ENCODE peak calls at places on chromosomes 7 and 10, in four cellular contexts. One of them, this sample, is unnamed.
A peak's percentile ranks its signal among the peaks of the same experiment; 100 is the strongest.

GRCh38 chr10:10663587-10663986 is 354.1 kb upstream of the CELF2 start:
- DNase-seq in HepG2: no peak
- DNase-seq in K562: no peak
- DNase-seq in GM12878: no peak
- DNase-seq in this sample: no peak

GRCh38 chr10:29063806-29064644 is 224.8 kb upstream of the LYZL1 start:
- DNase-seq in HepG2: peak; percentile 40
- DNase-seq in K562: no peak
- DNase-seq in GM12878: no peak
- DNase-seq in this sample: peak; percentile 19

GRCh38 chr10:113681533-113682470 is 2.1 kb downstream of the CASP7 start:
- DNase-seq in HepG2: no peak
- DNase-seq in K562: no peak
- DNase-seq in GM12878: peak; percentile 77
- DNase-seq in this sample: no peak

GRCh38 chr7:115274-115911 is 77.0 kb upstream of the FAM20C start:
- DNase-seq in HepG2: no peak
- DNase-seq in K562: no peak
- DNase-seq in GM12878: no peak
- DNase-seq in this sample: no peak

GRCh38 chr7:5350174-5350463 is 67.4 kb downstream of the SLC29A4 start:
- DNase-seq in HepG2: no peak
- DNase-seq in K562: no peak
- DNase-seq in GM12878: no peak
- DNase-seq in this sample: no peak

GRCh38 chr7:80858141-80858903 is 60.5 kb downstream of the SEMA3C start:
- DNase-seq in HepG2: peak; percentile 50
- DNase-seq in K562: no peak
- DNase-seq in GM12878: no peak
- DNase-seq in this sample: peak; percentile 21

GRCh38 chr7:137287651-137288258 is 55.8 kb downstream of the PTN start:
- DNase-seq in HepG2: no peak
- DNase-seq in K562: no peak
- DNase-seq in GM12878: no peak
- DNase-seq in this sample: no peak

GRCh38 chr10:130998046-130998435 is 313.5 kb downstream of the TCERG1L start:
- DNase-seq in HepG2: no peak
- DNase-seq in K562: no peak
- DNase-seq in GM12878: no peak
- DNase-seq in this sample: no peak

GRCh38 chr7:158239290-158239981 is 348.2 kb downstream of the PTPRN2 start:
- DNase-seq in HepG2: no peak
- DNase-seq in K562: peak; percentile 7
- DNase-seq in GM12878: no peak
- DNase-seq in this sample: no peak

GRCh38 chr7:19111474-19112143 is 5.8 kb downstream of the TWIST1 start:
- DNase-seq in HepG2: no peak
- DNase-seq in K562: no peak
- DNase-seq in GM12878: no peak
- DNase-seq in this sample: no peak

GRCh38 chr7:75989084-75989725 is 5.2 kb downstream of the TMEM120A start:
- DNase-seq in HepG2: no peak
- DNase-seq in K562: no peak
- DNase-seq in GM12878: no peak
- DNase-seq in this sample: no peak

GRCh38 chr10:35386594-35387174 is 50.4 kb downstream of the CCNY start:
- DNase-seq in HepG2: peak; percentile 32
- DNase-seq in K562: no peak
- DNase-seq in GM12878: no peak
- DNase-seq in this sample: no peak
- TF ChIP-seq POLR2AphosphoS2 in HepG2: no peak
- TF ChIP-seq POLR2AphosphoS2 in K562: no peak
- TF ChIP-seq POLR2AphosphoS2 in GM12878: no peak
- TF ChIP-seq POLR2AphosphoS2 in this sample: no peak

DNA sequence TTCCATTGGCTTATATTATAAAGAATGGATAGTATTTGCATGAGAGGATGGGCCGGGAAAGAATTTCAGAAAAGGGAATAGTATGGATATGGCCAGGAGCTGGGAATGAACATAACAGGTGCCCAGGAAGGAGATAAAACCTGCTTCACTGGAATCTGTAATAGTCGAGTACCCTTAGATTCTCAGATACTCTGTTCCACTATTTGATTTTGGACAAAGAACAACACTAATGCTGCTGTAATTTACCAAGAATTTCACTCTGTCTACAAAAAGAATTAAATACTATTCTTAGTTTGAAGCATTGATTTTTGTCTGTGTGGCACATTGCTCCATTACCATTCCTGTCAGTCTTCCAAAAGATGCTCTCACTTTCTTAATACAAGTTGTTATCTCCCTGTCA is 718.2 kb upstream of the LRRN3 start:
- DNase-seq in HepG2: no peak
- DNase-seq in K562: no peak
- DNase-seq in GM12878: no peak
- DNase-seq in this sample: no peak
- TF ChIP-seq POLR2AphosphoS2 in HepG2: no peak
- TF ChIP-seq POLR2AphosphoS2 in K562: no peak
- TF ChIP-seq POLR2AphosphoS2 in GM12878: no peak
- TF ChIP-seq POLR2AphosphoS2 in this sample: no peak

GRCh38 chr10:84415539-84416244 is 87.3 kb downstream of the CCSER2 start:
- DNase-seq in HepG2: no peak
- DNase-seq in K562: no peak
- DNase-seq in GM12878: no peak
- DNase-seq in this sample: no peak

GRCh38 chr10:84412482-84412881 is 84.1 kb downstream of the CCSER2 start:
- DNase-seq in HepG2: no peak
- DNase-seq in K562: no peak
- DNase-seq in GM12878: no peak
- DNase-seq in this sample: no peak

GRCh38 chr10:84416245-84416555 is 87.8 kb downstream of the CCSER2 start:
- DNase-seq in HepG2: no peak
- DNase-seq in K562: no peak
- DNase-seq in GM12878: no peak
- DNase-seq in this sample: no peak
- TF ChIP-seq POLR2AphosphoS2 in HepG2: no peak
- TF ChIP-seq POLR2AphosphoS2 in K562: no peak
- TF ChIP-seq POLR2AphosphoS2 in GM12878: no peak
- TF ChIP-seq POLR2AphosphoS2 in this sample: no peak

DNA sequence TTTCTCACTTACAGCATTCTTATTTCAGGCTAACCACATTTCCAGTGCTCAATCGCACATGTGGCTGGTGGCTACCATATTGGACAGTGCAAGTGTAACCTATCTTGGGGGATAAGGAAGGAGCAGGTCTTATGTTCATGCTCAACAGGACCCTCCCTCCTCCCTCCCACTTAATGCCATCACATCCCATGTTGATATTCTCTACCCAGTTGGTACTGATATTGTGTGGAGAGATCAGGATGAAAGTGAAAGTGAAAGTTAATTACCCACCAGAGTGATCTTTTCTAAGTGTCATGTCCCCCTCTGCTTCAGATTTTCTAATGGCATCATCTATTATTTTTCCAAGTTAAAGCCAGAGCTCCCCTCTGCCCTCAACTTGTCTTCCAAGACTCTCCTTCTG is 91.6 kb downstream of the BMPER start:
- DNase-seq in HepG2: no peak
- DNase-seq in K562: no peak
- DNase-seq in GM12878: no peak
- DNase-seq in this sample: no peak
- TF ChIP-seq POLR2AphosphoS2 in HepG2: no peak
- TF ChIP-seq POLR2AphosphoS2 in K562: no peak
- TF ChIP-seq POLR2AphosphoS2 in GM12878: no peak
- TF ChIP-seq POLR2AphosphoS2 in this sample: no peak

GRCh38 chr7:1693419-1693990 is 23.4 kb downstream of the ELFN1 start:
- DNase-seq in HepG2: no peak
- DNase-seq in K562: no peak
- DNase-seq in GM12878: no peak
- DNase-seq in this sample: no peak

GRCh38 chr7:1691096-1691495 is 21.0 kb downstream of the ELFN1 start:
- DNase-seq in HepG2: no peak
- DNase-seq in K562: no peak
- DNase-seq in GM12878: no peak
- DNase-seq in this sample: no peak

GRCh38 chr7:1691601-1692499 is 21.8 kb downstream of the ELFN1 start:
- DNase-seq in HepG2: no peak
- DNase-seq in K562: no peak
- DNase-seq in GM12878: no peak
- DNase-seq in this sample: no peak

GRCh38 chr7:1693991-1694524 is 24.0 kb downstream of the ELFN1 start:
- DNase-seq in HepG2: no peak
- DNase-seq in K562: no peak
- DNase-seq in GM12878: no peak
- DNase-seq in this sample: no peak

GRCh38 chr7:1692500-1693418 is 22.7 kb downstream of the ELFN1 start:
- DNase-seq in HepG2: no peak
- DNase-seq in K562: no peak
- DNase-seq in GM12878: no peak
- DNase-seq in this sample: no peak
- TF ChIP-seq POLR2AphosphoS2 in HepG2: no peak
- TF ChIP-seq POLR2AphosphoS2 in K562: no peak
- TF ChIP-seq POLR2AphosphoS2 in GM12878: no peak
- TF ChIP-seq POLR2AphosphoS2 in this sample: no peak

GRCh38 chr7:20249924-20250323 is 32.7 kb upstream of the MACC1 start:
- DNase-seq in HepG2: peak; percentile 28
- DNase-seq in K562: no peak
- DNase-seq in GM12878: no peak
- DNase-seq in this sample: no peak
- TF ChIP-seq POLR2AphosphoS2 in HepG2: no peak
- TF ChIP-seq POLR2AphosphoS2 in K562: no peak
- TF ChIP-seq POLR2AphosphoS2 in GM12878: no peak
- TF ChIP-seq POLR2AphosphoS2 in this sample: no peak

GRCh38 chr10:132737390-132738048 is 48.4 kb downstream of the NKX6-2 start:
- DNase-seq in HepG2: no peak
- DNase-seq in K562: no peak
- DNase-seq in GM12878: no peak
- DNase-seq in this sample: no peak

GRCh38 chr10:132733926-132734325 is 52.0 kb downstream of the NKX6-2 start:
- DNase-seq in HepG2: no peak
- DNase-seq in K562: no peak
- DNase-seq in GM12878: no peak
- DNase-seq in this sample: no peak

GRCh38 chr10:132735923-132736391 is 50.0 kb downstream of the NKX6-2 start:
- DNase-seq in HepG2: no peak
- DNase-seq in K562: no peak
- DNase-seq in GM12878: no peak
- DNase-seq in this sample: no peak

GRCh38 chr10:132732518-132732917 is 53.4 kb downstream of the NKX6-2 start:
- DNase-seq in HepG2: no peak
- DNase-seq in K562: no peak
- DNase-seq in GM12878: no peak
- DNase-seq in this sample: no peak

GRCh38 chr10:132735341-132735775 is 50.6 kb downstream of the NKX6-2 start:
- DNase-seq in HepG2: no peak
- DNase-seq in K562: no peak
- DNase-seq in GM12878: no peak
- DNase-seq in this sample: no peak
- TF ChIP-seq POLR2AphosphoS2 in HepG2: no peak
- TF ChIP-seq POLR2AphosphoS2 in K562: no peak
- TF ChIP-seq POLR2AphosphoS2 in GM12878: no peak
- TF ChIP-seq POLR2AphosphoS2 in this sample: no peak

DNA sequence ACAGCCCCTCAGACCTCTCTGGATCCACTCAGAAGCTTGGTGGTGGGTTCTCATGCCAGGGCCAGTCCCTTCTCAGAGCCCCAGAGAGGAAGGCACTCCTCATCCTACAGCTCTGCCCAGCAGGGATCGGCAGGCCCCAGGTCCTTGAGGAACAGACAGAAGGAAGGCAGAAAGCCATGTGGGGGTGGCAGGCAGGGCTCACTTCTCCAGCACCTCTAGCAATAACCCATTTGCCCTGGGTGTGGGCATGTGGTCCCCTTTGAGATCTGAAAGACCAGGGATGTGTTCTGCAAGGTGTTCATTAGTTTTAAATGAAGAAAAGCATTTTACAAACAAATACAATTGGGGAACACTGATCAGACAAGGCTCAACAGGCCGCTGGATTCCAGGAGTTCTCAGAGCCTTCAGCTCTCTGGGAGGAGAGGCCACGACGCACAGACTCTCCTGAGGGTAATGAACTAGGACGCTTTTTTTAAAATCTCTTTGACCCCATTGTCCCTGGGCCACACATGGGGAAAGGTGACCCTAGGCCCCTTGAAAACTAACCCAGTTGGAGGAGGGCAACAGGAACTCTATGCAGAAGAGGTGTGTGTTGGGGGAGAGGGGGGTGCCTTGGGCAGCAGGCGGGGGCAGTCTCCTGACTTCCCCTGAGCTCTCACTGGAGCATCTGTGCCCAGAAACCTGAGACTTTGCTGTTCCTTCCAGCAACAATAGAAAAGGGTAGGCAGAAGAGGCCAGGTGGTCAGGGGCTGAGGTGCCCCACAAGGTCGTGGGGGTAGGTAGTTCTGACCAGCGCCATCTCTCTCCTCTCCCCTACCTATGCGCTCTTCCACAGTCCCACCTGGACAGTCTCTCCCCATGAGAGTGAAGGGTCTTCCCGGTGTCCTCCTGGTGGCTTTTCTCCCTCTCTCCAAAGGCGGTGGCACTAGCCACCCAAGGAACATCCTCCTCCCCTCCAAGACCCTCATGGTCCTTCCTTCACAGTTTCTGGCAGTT is 40.8 kb downstream of the LDB3 start:
- DNase-seq in HepG2: no peak
- DNase-seq in K562: no peak
- DNase-seq in GM12878: no peak
- DNase-seq in this sample: no peak
- TF ChIP-seq POLR2AphosphoS2 in HepG2: no peak
- TF ChIP-seq POLR2AphosphoS2 in K562: no peak
- TF ChIP-seq POLR2AphosphoS2 in GM12878: no peak
- TF ChIP-seq POLR2AphosphoS2 in this sample: no peak

GRCh38 chr10:133231946-133232574 is 2.0 kb downstream of the UTF1 start:
- DNase-seq in HepG2: no peak
- DNase-seq in K562: no peak
- DNase-seq in GM12878: no peak
- DNase-seq in this sample: no peak
- TF ChIP-seq POLR2AphosphoS2 in HepG2: no peak
- TF ChIP-seq POLR2AphosphoS2 in K562: no peak
- TF ChIP-seq POLR2AphosphoS2 in GM12878: no peak
- TF ChIP-seq POLR2AphosphoS2 in this sample: no peak

This sample was measured in A549.